ENCODE peak calls at places on chromosomes 16 and 17, in five cellular contexts. F is esophagus squamous epithelium, K is progenitor cell of endocrine pancreas, O is heart left ventricle, L is esophagus muscularis mucosa. G is an unnamed sample.
A peak's percentile ranks its signal among the peaks of the same experiment; 100 is the strongest.

GRCh38 chr16:22383827-22384226 is 9.4 kb upstream of the CDR2 start:
- DNase-seq in F (no peak), K (no peak), O (no peak), L (no peak), G (no peak)

GRCh38 chr17:80035687-80035936 is at the start of gene TBC1D16:
- DNase-seq in F (no peak), K (no peak), O (no peak), L (no peak), G (no peak)

GRCh38 chr17:43946766-43947165 is 4.5 kb upstream of the PPY start:
- DNase-seq in F (no peak), K (no peak), O (no peak), L (no peak), G (no peak)

GRCh38 chr17:29732613-29733012 is 109.9 kb upstream of the CORO6 start:
- DNase-seq in F (no peak), K (no peak), O (no peak), L (no peak), G (no peak)

GRCh38 chr16:14285542-14286380 is 214.6 kb downstream of the MRTFB start:
- DNase-seq in F (no peak), K (peak; percentile 99), O (peak; percentile 93), L (peak; percentile 99), G (peak; percentile 99)

GRCh38 chr17:46964315-46965265 is 14.5 kb downstream of the RPRML start:
- DNase-seq in F (no peak), K (no peak), O (no peak), L (no peak), G (peak; percentile 40)

GRCh38 chr17:17523001-17523713 is 27.0 kb upstream of the RASD1 start:
- DNase-seq in F (no peak), K (no peak), O (no peak), L (no peak), G (no peak)

GRCh38 chr17:64071111-64071510 is 50.7 kb upstream of the ICAM2 start:
- DNase-seq in F (no peak), K (no peak), O (no peak), L (no peak), G (no peak)

GRCh38 chr17:13395872-13396271 is 205.9 kb downstream of the HS3ST3A1 start:
- DNase-seq in F (no peak), K (no peak), O (no peak), L (no peak), G (peak; percentile 67)

GRCh38 chr17:41689497-41690299 is 1.0 kb downstream of the EIF1 start:
- DNase-seq in F (no peak), K (no peak), O (no peak), L (no peak), G (peak; percentile 88)

GRCh38 chr16:87133966-87134945 is 182.9 kb downstream of the C16orf95 start:
- DNase-seq in F (no peak), K (no peak), O (no peak), L (no peak), G (no peak)

GRCh38 chr17:40664582-40665333 is at the start of gene KRT222:
- DNase-seq in F (no peak), K (no peak), O (no peak), L (no peak), G (no peak)

GRCh38 chr17:32563583-32563982 is 76.8 kb downstream of the CDK5R1 start:
- DNase-seq in F (no peak), K (no peak), O (no peak), L (no peak), G (no peak)

GRCh38 chr17:61325382-61326073 is 74.1 kb upstream of the TBX2 start:
- DNase-seq in F (no peak), K (no peak), O (no peak), L (no peak), G (peak; percentile 66)

GRCh38 chr17:50221500-50222480 is 20.4 kb upstream of the COL1A1 start:
- DNase-seq in F (no peak), K (no peak), O (peak; percentile 43), L (peak; percentile 31), G (peak; percentile 93)

GRCh38 chr17:32158870-32159585 is 16.7 kb downstream of the RHOT1 start:
- DNase-seq in F (no peak), K (no peak), O (no peak), L (peak; percentile 53), G (no peak)

GRCh38 chr16:11016993-11017392 is 72.6 kb downstream of the CLEC16A start:
- DNase-seq in F (no peak), K (no peak), O (peak; percentile 63), L (peak; percentile 94), G (peak; percentile 84)

GRCh38 chr17:76149214-76149613 is 8.2 kb upstream of the FOXJ1 start:
- DNase-seq in F (no peak), K (no peak), O (no peak), L (no peak), G (no peak)

GRCh38 chr17:76145231-76146052 is 4.4 kb upstream of the FOXJ1 start:
- DNase-seq in F (no peak), K (no peak), O (no peak), L (no peak), G (no peak)

GRCh38 chr17:76146053-76146875 is 5.2 kb upstream of the FOXJ1 start:
- DNase-seq in F (no peak), K (no peak), O (no peak), L (no peak), G (no peak)

GRCh38 chr17:76148015-76148326 is 6.9 kb upstream of the FOXJ1 start:
- DNase-seq in F (no peak), K (no peak), O (no peak), L (no peak), G (no peak)

GRCh38 chr17:76147211-76148014 is 6.4 kb upstream of the FOXJ1 start:
- DNase-seq in F (no peak), K (no peak), O (no peak), L (no peak), G (peak; percentile 59)
- TF ChIP-seq CTCF in F (peak; percentile 70), K (peak; percentile 65), O (peak; percentile 46), L (peak; percentile 48), G (peak; percentile 68)

GRCh38 chr16:55703003-55704001 is 47.5 kb downstream of the SLC6A2 start:
- DNase-seq in F (no peak), K (no peak), O (no peak), L (no peak), G (peak; percentile 87)
- TF ChIP-seq CTCF in F (peak; percentile 64), K (peak; percentile 70), O (peak; percentile 55), L (peak; percentile 57), G (peak; percentile 61)

GRCh38 chr17:67862614-67863217 is 37.4 kb downstream of the BPTF start:
- DNase-seq in F (no peak), K (no peak), O (no peak), L (no peak), G (no peak)
- TF ChIP-seq CTCF in F (no peak), K (peak; percentile 14), O (no peak), L (no peak), G (peak; percentile 1)

DNA sequence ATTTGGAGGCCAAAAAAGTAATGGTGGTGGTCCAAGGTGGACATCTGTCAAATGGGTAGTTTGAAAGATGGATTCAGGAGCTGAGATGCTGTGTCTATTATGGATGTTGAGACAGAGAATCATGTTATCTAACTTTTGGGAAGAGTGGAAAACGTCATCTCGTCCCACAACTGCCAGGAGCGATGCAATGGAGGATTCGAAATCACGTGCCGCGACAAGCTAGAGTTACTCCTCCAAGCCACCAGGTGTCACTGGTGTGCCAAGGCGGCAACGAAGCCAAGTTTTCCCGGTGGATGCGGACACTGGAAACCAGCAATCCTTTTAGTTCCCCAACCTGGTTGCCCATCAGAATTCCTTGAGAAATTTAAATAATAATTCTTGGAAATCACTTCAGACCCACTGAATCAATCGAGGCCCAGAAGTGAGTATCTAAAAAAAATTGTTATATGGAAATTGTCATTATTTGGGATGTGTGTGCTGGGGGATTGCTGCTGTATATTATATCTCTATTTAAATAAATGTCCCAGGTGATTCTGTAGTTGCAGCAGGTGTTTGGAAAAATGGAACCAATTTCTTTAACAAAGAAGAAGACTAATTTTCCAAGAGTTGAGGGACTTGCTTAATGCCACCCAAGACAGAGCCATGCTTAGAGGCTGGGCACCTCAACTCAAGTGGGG is 206.1 kb downstream of the HAPSTR1 start:
- DNase-seq in F (no peak), K (no peak), O (no peak), L (no peak), G (peak; percentile 1)
- TF ChIP-seq CTCF in F (peak; percentile 45), K (peak; percentile 52), O (peak; percentile 62), L (peak; percentile 77), G (peak; percentile 33)

GRCh38 chr17:75110307-75110937 is 653 bp downstream of the ARMC7 start:
- DNase-seq in F (no peak), K (no peak), O (peak; percentile 49), L (no peak), G (no peak)

GRCh38 chr17:75109407-75110236 is at the start of gene ARMC7:
- DNase-seq in F (peak; percentile 30), K (peak; percentile 82), O (peak; percentile 93), L (peak; percentile 95), G (peak; percentile 72)

GRCh38 chr17:75109047-75109406 is 742 bp upstream of the ARMC7 start:
- DNase-seq in F (no peak), K (no peak), O (no peak), L (no peak), G (no peak)

GRCh38 chr17:75105269-75106080 is 4.3 kb upstream of the ARMC7 start:
- DNase-seq in F (no peak), K (peak; percentile 48), O (no peak), L (no peak), G (peak; percentile 36)

GRCh38 chr17:75108193-75108592 is 1.6 kb upstream of the ARMC7 start:
- DNase-seq in F (no peak), K (no peak), O (no peak), L (no peak), G (no peak)
- TF ChIP-seq CTCF in F (no peak), K (no peak), O (no peak), L (no peak), G (no peak)

GRCh38 chr17:10838682-10839081 is 795 bp upstream of the PIRT start:
- DNase-seq in F (no peak), K (no peak), O (no peak), L (no peak), G (no peak)
- TF ChIP-seq CTCF in F (no peak), K (no peak), O (no peak), L (no peak), G (no peak)

DNA sequence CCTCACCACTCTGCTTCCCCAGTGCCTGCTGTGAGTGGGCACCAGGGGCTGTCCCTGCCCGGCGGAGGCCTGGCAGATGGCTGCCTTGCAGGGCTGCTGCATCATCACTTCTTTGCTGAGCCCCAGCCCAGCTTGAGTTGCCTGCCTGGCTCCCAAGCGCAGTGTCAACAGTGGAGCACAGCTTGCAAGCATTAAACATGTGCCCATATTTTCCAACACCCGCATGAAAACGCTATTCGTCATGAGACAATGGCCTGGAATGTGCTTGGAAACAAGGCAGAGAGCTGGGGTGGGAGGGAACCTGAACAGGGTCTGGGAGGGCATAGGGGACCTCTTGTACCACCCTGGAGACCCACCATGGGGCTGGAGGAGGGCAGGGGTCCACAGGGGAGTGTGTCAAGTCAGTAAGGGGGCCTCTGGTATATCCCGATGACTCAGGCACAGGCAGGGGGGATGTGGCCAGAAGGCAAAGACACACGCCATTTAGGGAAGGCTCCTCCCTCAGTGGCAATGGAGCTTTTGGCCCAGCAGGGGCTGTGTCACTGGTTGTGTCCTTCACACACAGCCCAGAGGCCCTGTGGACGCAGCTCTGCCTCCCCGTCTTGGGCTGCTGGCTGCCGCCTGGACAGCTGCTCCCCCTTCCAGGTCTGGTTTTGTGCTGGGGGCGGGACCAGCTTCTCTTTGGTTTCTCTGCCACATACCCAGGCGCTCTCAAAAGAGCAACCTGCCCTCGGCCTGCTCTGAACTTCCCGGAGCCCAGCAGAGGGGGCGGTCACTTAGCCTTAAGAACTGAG is 17.4 kb upstream of the MTSS2 start:
- DNase-seq in F (no peak), K (no peak), O (peak; percentile 76), L (no peak), G (peak; percentile 76)
- TF ChIP-seq CTCF in F (peak; percentile 31), K (peak; percentile 35), O (no peak), L (peak; percentile 23), G (peak; percentile 34)